ENCODE peak calls at places on chromosomes 6 and 20, in four cellular contexts. W, Q, C and U are unnamed samples.

GRCh38 chr20:56463428-56463827 is 5.0 kb upstream of the RTF2 start:
- DNase-seq in Q (no peak), W (peak), C (no peak), U (no peak)

GRCh38 chr6:31121131-31121790 is 1.0 kb upstream of the CDSN start:
- DNase-seq in W (no peak), Q (no peak), C (no peak), U (no peak)

GRCh38 chr6:125075741-125076481 is 77.7 kb upstream of the TPD52L1 start:
- DNase-seq in C (no peak), Q (no peak), W (no peak), U (no peak)

GRCh38 chr6:16651871-16652270 is 109.4 kb downstream of the ATXN1 start:
- DNase-seq in W (no peak), C (no peak), Q (no peak), U (no peak)

GRCh38 chr6:159978291-159979135 is 9.6 kb downstream of the IGF2R start:
- DNase-seq in C (peak), Q (no peak), W (peak), U (no peak)

GRCh38 chr20:44001667-44002596 is 87.3 kb downstream of the TOX2 start:
- DNase-seq in C (no peak), Q (no peak), W (no peak), U (no peak)

GRCh38 chr20:6613280-6613861 is 154.1 kb upstream of the BMP2 start:
- DNase-seq in C (no peak), W (no peak), Q (no peak), U (no peak)

GRCh38 chr20:16397053-16397452 is 176.2 kb downstream of the KIF16B start:
- DNase-seq in Q (no peak), C (no peak), W (no peak), U (no peak)

GRCh38 chr20:20568604-20569205 is 143.7 kb downstream of the RALGAPA2 start:
- DNase-seq in Q (peak), C (peak), W (peak), U (peak)

GRCh38 chr6:129500958-129501381 is 209.0 kb downstream of the ARHGAP18 start:
- DNase-seq in W (no peak), C (no peak), Q (no peak), U (peak)

GRCh38 chr6:41937881-41938574 is 3.6 kb downstream of the CCND3 start:
- DNase-seq in W (peak), C (no peak), Q (no peak), U (no peak)

GRCh38 chr20:57911512-57912226 is 201.9 kb upstream of the PMEPA1 start:
- DNase-seq in C (no peak), W (no peak), Q (no peak), U (no peak)

GRCh38 chr20:64035933-64036345 is at the start of gene C20orf204:
- DNase-seq in C (no peak), Q (peak), W (no peak), U (no peak)

GRCh38 chr20:17570347-17571152 is 675 bp downstream of the DSTN start:
- DNase-seq in C (peak), Q (peak), W (peak), U (no peak)

GRCh38 chr6:136037246-136037884 is 185.9 kb downstream of the PDE7B start:
- DNase-seq in C (no peak), W (no peak), Q (no peak), U (no peak)

GRCh38 chr20:58003525-58003924 is 224.9 kb downstream of the ANKRD60 start:
- DNase-seq in Q (no peak), C (no peak), W (no peak), U (no peak)

GRCh38 chr6:135555550-135555949 is 58.0 kb upstream of the AHI1 start:
- DNase-seq in W (no peak), C (no peak), Q (no peak), U (no peak)

GRCh38 chr20:62025832-62026563 is 39.7 kb downstream of the TAF4 start:
- DNase-seq in C (no peak), W (no peak), Q (no peak), U (no peak)

GRCh38 chr6:42104095-42104806 is 38.2 kb downstream of the C6orf132 start:
- DNase-seq in W (peak), C (no peak), Q (no peak), U (no peak)

GRCh38 chr6:88266126-88266525 is 100.0 kb upstream of the CNR1 start:
- DNase-seq in C (no peak), Q (no peak), W (no peak), U (no peak)

GRCh38 chr6:170166511-170167122 is 124.3 kb downstream of the DLL1 start:
- DNase-seq in Q (no peak), C (no peak), W (no peak), U (no peak)

GRCh38 chr6:75204222-75204958 is 1.5 kb downstream of the COL12A1 start:
- DNase-seq in W (no peak), Q (peak), C (peak), U (no peak)

GRCh38 chr20:54223751-54224150 is 15.9 kb downstream of the PFDN4 start:
- DNase-seq in Q (no peak), W (no peak), C (no peak), U (no peak)

GRCh38 chr6:142292191-142292924 is 9.4 kb upstream of the ADGRG6 start:
- DNase-seq in Q (no peak), W (no peak), C (no peak), U (no peak)

GRCh38 chr6:157471895-157472686 is 91.1 kb downstream of the ZDHHC14 start:
- DNase-seq in Q (no peak), C (no peak), W (no peak), U (no peak)

GRCh38 chr20:63553933-63554290 is at the start of gene FNDC11:
- DNase-seq in W (peak), Q (peak), C (peak), U (no peak)

GRCh38 chr20:45878076-45878731 is 2.8 kb upstream of the ZSWIM1 start:
- DNase-seq in W (no peak), C (no peak), Q (no peak), U (no peak)

GRCh38 chr20:46118481-46119020 is 437 bp downstream of the CD40 start:
- DNase-seq in C (peak), Q (no peak), W (no peak), U (no peak)

GRCh38 chr6:36743538-36744441 is 46.2 kb downstream of the RAB44 start:
- DNase-seq in C (no peak), W (no peak), Q (no peak), U (no peak)

GRCh38 chr20:56689318-56689717 is 60.2 kb downstream of the TFAP2C start:
- DNase-seq in Q (no peak), C (peak), W (no peak), U (no peak)

GRCh38 chr6:18978330-18979128 is 591.4 kb downstream of the RNF144B start:
- DNase-seq in C (peak), W (no peak), Q (no peak), U (no peak)

GRCh38 chr6:90621581-90621980 is 34.7 kb upstream of the MAP3K7 start:
- DNase-seq in C (no peak), Q (no peak), W (no peak), U (no peak)

GRCh38 chr6:53282741-53283140 is 66.0 kb downstream of the ELOVL5 start:
- DNase-seq in W (no peak), C (no peak), Q (no peak), U (no peak)

GRCh38 chr20:9889270-9889981 is 50.5 kb upstream of the PAK5 start:
- DNase-seq in Q (no peak), W (peak), C (no peak), U (no peak)

GRCh38 chr20:62668441-62669027 is 26.2 kb downstream of the SLCO4A1 start:
- DNase-seq in W (peak), Q (peak), C (peak), U (peak)

GRCh38 chr20:1185316-1185741 is 548 bp upstream of the TMEM74B start:
- DNase-seq in C (peak), Q (no peak), W (no peak), U (no peak)
- H3K4me3 ChIP-seq in C (peak), Q (no peak), W (no peak), U (peak)

DNA sequence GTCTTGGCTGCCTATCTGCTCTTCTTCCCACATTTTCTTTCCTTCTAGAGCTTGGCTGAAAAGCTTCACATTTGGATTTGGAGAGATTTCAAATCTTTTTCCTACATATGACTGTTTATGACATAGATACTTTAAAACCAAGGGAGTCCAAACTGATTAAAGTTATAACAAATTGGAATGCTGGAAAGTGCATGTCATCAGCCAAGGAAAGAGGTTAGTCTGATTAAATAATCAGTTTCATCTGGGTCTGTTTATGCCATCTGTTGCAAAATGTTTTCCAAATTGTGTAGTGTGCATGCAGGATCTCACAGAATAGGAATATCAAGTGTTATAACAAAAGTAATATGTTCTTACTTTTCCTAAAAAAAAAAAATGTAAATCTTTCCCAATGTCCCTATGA is 230.3 kb upstream of the FOXQ1 start:
- DNase-seq in Q (no peak), W (no peak), C (no peak), U (no peak)
- H3K4me3 ChIP-seq in Q (no peak), W (no peak), C (no peak), U (no peak)

GRCh38 chr6:111487656-111488055 is 4.6 kb upstream of the REV3L start:
- DNase-seq in Q (no peak), W (no peak), C (no peak), U (no peak)

GRCh38 chr6:111485316-111485715 is 2.3 kb upstream of the REV3L start:
- DNase-seq in C (no peak), Q (no peak), W (no peak), U (no peak)

GRCh38 chr6:111486475-111486874 is 3.5 kb upstream of the REV3L start:
- DNase-seq in C (no peak), W (no peak), Q (no peak), U (no peak)

GRCh38 chr6:111484655-111484974 is 1.6 kb upstream of the REV3L start:
- DNase-seq in C (no peak), W (peak), Q (no peak), U (no peak)

GRCh38 chr6:111486921-111487320 is 3.9 kb upstream of the REV3L start:
- DNase-seq in W (peak), Q (no peak), C (no peak), U (no peak)
- H3K4me3 ChIP-seq in W (peak), Q (no peak), C (no peak), U (no peak)

DNA sequence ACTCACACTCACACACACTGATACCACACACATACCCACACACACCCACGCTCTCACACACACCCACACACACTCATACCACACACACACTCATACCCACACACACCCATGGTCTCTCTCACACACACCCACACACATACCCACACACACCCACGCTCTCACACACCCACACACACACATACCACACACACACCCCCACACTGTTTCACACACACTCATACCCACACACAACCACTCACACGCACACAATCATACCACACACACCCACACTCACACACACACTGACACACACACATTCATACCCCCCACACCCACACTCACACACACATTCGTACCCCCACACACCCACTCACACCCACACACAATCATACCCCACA is 158.1 kb downstream of the SMOC2 start:
- DNase-seq in Q (no peak), C (no peak), W (no peak), U (no peak)
- H3K4me3 ChIP-seq in Q (no peak), C (no peak), W (no peak), U (no peak)

GRCh38 chr6:33432546-33432945 is 12.7 kb downstream of the SYNGAP1 start:
- DNase-seq in Q (no peak), C (no peak), W (no peak), U (no peak)

GRCh38 chr6:33431880-33432541 is 12.1 kb downstream of the SYNGAP1 start:
- DNase-seq in C (no peak), W (peak), Q (no peak), U (no peak)

GRCh38 chr6:33429745-33430042 is 9.8 kb downstream of the SYNGAP1 start:
- DNase-seq in W (no peak), C (no peak), Q (no peak), U (no peak)

GRCh38 chr6:33430334-33430733 is 10.5 kb downstream of the SYNGAP1 start:
- DNase-seq in Q (no peak), W (no peak), C (no peak), U (no peak)

DNA sequence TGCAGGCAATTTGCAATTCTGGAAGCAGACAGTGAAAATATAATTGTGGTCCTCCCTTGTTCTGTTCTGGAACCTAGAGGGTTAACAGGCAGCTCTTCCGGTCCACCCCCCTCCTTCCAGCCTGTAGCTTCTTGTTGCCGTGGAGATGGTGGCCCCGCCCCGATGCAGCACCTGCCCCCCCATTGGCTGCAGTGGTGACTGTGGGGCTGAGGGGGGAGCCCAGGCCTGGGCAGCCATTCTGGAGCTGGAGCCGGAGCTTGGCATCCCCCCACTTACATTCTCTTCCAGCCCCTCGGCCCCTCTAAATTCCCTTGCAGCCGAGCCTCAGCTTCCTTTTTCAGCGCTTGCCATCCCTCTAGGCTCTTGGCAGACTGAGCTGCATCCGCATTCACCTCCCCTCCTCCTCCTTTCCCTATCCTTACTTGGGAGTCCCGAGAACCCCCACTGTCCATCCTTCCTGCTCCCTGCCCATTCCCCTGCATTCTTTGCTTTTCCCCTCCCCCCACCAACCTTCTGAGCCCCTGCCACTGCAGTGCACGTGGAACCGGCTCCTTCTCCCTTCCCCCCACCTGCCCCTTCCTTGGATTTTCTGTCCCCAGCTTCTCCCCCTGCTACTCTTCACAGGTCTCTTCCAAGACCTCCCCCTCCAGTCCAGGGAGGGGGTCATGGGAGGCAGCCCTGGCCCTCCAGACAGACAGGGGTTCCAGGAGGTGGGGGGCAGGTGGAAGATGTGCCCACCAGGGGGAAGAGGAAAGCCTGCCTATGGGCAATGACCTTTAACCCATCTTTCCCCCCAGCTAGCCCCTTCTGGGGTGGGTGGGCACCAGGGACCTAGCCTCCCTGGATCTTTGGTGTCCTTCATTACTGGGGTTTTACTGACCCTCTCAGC is 11.4 kb downstream of the SYNGAP1 start:
- DNase-seq in Q (peak), W (peak), C (no peak), U (no peak)
- H3K4me3 ChIP-seq in Q (peak), W (peak), C (no peak), U (no peak)